ENCODE peak calls at places on chromosomes 5 and 9, in five cellular contexts. D is kidney, J is right atrium auricular region, N is Peyer's patch, W is progenitor cell of endocrine pancreas. T is an unnamed sample.

GRCh38 chr9:97545507-97545906 is 44.0 kb downstream of the TMOD1 start:
- DNase-seq in D (no peak), J (no peak), N (no peak), W (no peak), T (no peak)

GRCh38 chr5:141875022-141875740 is 3.0 kb downstream of the PCDH1 start:
- DNase-seq in D (no peak), J (no peak), N (peak), W (no peak), T (peak)

GRCh38 chr9:111812337-111812736 is 17.6 kb upstream of the SHOC1 start:
- DNase-seq in D (no peak), J (no peak), N (no peak), W (no peak), T (no peak)

GRCh38 chr5:542693-543311 is 18.6 kb upstream of the SLC9A3 start:
- DNase-seq in D (peak), J (no peak), N (peak), W (no peak), T (no peak)

GRCh38 chr9:36970007-36970888 is 63.8 kb downstream of the PAX5 start:
- DNase-seq in D (no peak), J (no peak), N (no peak), W (no peak), T (no peak)

GRCh38 chr9:134365791-134366222 is 39.6 kb downstream of the RXRA start:
- DNase-seq in D (no peak), J (peak), N (no peak), W (no peak), T (peak)

GRCh38 chr5:168654225-168654624 is 75.1 kb upstream of the PANK3 start:
- DNase-seq in D (no peak), J (no peak), N (no peak), W (no peak), T (no peak)

GRCh38 chr9:128001411-128002298 is 20.9 kb upstream of the EEIG1 start:
- DNase-seq in D (peak), J (no peak), N (no peak), W (no peak), T (no peak)

GRCh38 chr5:145660897-145661650 is 174.1 kb downstream of the PRELID2 start:
- DNase-seq in D (no peak), J (no peak), N (no peak), W (no peak), T (no peak)

DNA sequence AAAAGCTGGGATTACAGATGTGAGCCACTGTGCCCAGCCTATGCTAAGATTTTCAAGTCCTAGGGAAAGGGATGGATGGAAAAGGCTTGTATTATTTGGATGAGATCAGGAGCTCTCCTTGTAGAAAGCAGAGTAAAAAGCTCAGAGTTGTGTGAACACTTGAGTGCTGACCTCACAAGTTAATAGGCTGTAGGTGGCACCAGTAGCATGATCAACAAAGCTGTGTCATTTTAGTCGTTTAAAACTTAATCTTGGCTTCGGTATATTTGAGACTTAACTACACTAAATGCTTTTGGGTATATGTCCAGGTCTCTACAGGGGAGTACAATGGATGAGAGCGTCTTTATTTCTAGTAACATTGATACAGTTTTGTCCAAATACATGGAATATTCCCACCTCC is 264.2 kb downstream of the TMEM38B start:
- DNase-seq in D (no peak), J (no peak), N (no peak), W (no peak), T (no peak)
- TF ChIP-seq CTCF in D (no peak), J (no peak), N (no peak), W (no peak), T (no peak)

GRCh38 chr5:32794086-32794485 is 83.0 kb downstream of the NPR3 start:
- DNase-seq in D (no peak), J (no peak), N (no peak), W (no peak), T (no peak)

GRCh38 chr5:32785639-32786216 is 74.6 kb downstream of the NPR3 start:
- DNase-seq in D (no peak), J (no peak), N (no peak), W (no peak), T (peak)

GRCh38 chr5:32790411-32790951 is 79.4 kb downstream of the NPR3 start:
- DNase-seq in D (no peak), J (no peak), N (no peak), W (no peak), T (no peak)

DNA sequence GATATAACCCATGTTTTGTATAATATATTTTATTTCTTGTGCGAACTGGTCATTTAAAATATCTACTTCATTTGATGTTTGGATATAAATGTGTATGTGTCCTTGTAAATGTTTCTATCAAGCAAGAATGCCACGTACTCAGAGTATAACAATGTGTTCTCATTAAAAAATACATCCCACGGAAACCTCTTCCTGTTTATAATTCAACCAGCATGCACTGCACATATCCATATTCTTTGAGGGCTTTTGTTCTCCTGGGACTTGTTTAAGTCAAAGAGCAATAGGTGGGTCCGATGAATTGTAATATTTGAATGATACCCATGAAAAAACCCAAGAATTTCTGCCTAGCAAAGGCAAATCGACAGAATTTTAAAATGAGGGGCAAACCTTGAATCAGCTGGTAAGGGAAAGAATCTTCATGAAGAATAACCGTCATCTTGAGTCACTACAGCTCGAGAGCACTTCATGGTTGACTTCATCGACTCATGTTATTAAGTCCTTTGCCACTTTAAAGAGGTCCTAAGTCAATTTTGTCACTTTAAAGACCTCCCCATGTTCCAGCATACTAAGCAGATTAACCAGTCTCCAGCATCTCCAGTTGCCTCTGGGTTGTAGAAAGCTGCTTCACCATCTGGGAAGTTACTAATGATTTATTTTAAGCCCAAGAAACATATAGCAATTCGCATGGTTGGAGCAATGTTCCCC is 80.6 kb downstream of the NPR3 start:
- DNase-seq in D (no peak), J (no peak), N (no peak), W (no peak), T (no peak)
- TF ChIP-seq CTCF in D (no peak), J (no peak), N (no peak), W (no peak), T (no peak)

GRCh38 chr5:173143567-173143966 is 764 bp upstream of the BNIP1 start:
- DNase-seq in D (no peak), J (no peak), N (no peak), W (no peak), T (no peak)

GRCh38 chr5:173148354-173148753 is 4.0 kb downstream of the BNIP1 start:
- DNase-seq in D (no peak), J (no peak), N (no peak), W (no peak), T (no peak)

GRCh38 chr5:173139631-173140030 is 4.7 kb upstream of the BNIP1 start:
- DNase-seq in D (no peak), J (no peak), N (no peak), W (no peak), T (no peak)

GRCh38 chr5:173140769-173141168 is 3.6 kb upstream of the BNIP1 start:
- DNase-seq in D (no peak), J (no peak), N (no peak), W (no peak), T (no peak)

DNA sequence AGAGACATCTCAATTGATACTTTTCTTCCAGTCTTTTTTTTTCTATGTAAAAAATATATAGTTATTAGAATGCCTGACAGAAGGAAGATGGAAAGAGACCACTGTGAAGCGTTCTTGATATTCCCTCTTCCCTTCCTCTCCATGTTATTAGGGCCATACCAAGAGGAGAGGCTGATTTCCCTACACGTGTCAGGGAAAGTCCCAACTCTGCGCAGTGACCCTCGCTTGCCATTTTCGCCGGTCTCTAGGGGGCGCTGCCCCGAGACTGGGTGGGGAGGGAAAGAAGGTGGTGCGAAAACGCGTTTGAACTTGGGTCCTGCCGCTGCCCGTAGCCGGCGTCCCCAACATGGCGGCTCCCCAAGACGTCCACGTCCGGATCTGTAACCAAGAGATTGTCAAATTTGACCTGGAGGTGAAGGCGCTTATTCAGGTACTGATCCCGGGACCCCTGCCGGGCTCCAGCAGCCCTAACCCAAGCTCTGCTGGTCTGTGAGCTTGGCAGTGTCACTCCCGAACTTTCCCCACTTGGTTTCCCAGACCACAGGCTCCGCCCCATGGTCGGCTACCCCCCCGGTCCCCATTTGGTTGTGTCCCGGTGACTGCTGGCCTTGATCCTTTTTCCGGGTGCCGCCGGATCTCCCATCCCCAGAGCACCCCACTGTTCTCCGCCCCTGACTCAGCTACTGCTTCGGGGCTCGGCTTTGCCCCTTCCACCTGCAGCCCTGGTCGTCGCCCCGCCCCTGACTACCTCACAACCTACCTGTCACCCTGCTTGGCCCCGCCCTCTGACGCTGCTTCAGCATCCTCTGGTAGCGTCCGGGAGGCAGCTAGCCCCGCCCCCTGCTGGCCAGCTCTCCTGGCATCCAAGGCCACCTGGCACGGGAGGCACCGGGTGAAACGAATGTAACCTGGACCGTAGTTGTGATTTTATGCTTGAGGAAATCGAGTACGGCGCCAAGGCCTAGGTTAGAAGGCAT is at the start of gene BNIP1:
- DNase-seq in D (peak), J (peak), N (peak), W (peak), T (peak)
- TF ChIP-seq CTCF in D (peak), J (peak), N (peak), W (peak), T (peak)

DNA sequence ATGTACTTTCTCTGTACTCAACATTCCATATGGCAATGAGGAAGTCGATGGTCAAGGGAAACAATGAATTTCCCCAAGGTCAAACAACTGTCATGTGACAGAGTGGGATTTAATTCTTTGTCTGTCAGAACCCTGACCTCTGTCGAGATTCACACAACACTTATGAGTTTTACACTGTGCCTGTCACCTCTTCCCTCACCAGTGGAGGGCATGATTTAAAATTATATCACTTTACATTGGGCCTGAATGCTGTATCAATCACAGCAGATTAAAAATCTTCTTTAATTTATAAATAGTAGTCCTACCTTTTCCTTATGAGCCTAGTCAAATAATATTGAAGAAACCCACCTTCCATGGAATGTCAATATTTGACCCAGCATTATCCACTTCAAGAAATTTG is 276.7 kb downstream of the CDH10 start:
- DNase-seq in D (no peak), J (no peak), N (no peak), W (no peak), T (no peak)
- TF ChIP-seq CTCF in D (no peak), J (no peak), N (no peak), W (no peak), T (no peak)

GRCh38 chr5:138580001-138580400 is 4.8 kb upstream of the HSPA9 start:
- DNase-seq in D (no peak), J (no peak), N (no peak), W (no peak), T (no peak)

GRCh38 chr5:138582959-138583358 is 7.8 kb upstream of the HSPA9 start:
- DNase-seq in D (no peak), J (no peak), N (no peak), W (no peak), T (no peak)

GRCh38 chr5:138580777-138581176 is 5.6 kb upstream of the HSPA9 start:
- DNase-seq in D (no peak), J (no peak), N (no peak), W (no peak), T (no peak)

GRCh38 chr5:138575194-138576015 is at the start of gene HSPA9:
- DNase-seq in D (peak), J (peak), N (peak), W (peak), T (peak)

GRCh38 chr5:138579517-138579863 is 4.3 kb upstream of the HSPA9 start:
- DNase-seq in D (no peak), J (no peak), N (no peak), W (no peak), T (no peak)
- TF ChIP-seq CTCF in D (no peak), J (no peak), N (no peak), W (no peak), T (no peak)

GRCh38 chr5:28468121-28468520 is 1429.7 kb upstream of the CDH9 start:
- DNase-seq in D (no peak), J (no peak), N (no peak), W (no peak), T (no peak)

DNA sequence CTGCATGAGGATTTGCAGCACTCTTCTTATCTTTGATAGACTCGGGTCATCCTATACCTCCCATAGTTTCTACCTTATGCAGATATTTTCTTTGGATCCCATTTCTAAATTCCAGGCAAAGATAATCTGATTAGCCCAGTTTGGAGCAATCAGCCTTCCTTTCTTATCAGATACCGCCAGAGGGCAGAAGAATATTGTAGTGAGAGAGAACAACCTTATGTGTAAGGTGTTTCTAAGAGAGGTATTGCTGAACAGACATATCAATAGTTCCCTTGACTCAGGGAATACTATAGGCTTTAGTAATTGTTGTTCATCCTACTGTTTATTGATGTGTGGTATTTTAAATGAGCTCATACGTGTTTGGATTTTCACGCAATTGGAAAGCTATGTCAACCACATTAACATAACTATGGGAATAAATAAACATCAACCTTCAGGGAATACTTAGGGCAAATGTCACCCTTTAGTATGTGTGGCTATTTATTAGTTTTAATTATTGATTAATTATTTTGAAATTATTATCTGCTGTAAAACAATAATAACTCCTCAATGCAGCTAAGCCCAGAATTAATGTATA is 1435.2 kb upstream of the CDH9 start:
- DNase-seq in D (no peak), J (no peak), N (no peak), W (no peak), T (no peak)
- TF ChIP-seq CTCF in D (no peak), J (no peak), N (no peak), W (peak), T (peak)

DNA sequence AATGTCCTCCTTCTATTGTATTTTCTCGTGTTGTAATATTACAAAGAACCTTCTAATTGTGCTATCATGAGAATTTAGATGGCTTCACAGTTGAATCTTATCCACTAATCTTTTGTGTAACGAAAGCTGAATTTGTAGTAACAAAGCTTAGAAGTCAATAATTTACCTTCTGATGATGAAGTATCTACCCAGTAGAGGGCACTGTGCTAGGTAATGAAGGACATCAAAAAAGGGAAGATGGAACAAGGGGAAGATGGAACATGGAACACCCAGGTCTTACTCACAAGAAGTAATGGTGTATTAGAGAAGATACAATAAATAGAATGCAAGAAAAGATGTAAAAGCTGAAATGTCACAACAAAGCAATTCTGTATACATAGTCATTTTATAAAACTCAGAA is 131.0 kb upstream of the CCNG1 start:
- DNase-seq in D (no peak), J (no peak), N (no peak), W (no peak), T (no peak)
- TF ChIP-seq CTCF in D (no peak), J (no peak), N (no peak), W (peak), T (peak)

GRCh38 chr9:129887210-129888084 is 52.2 kb downstream of the USP20 start:
- DNase-seq in D (no peak), J (no peak), N (no peak), W (no peak), T (no peak)
- TF ChIP-seq CTCF in D (no peak), J (no peak), N (no peak), W (no peak), T (peak)

GRCh38 chr9:89448381-89448780 is 49.5 kb downstream of the SEMA4D start:
- DNase-seq in D (peak), J (no peak), N (no peak), W (no peak), T (no peak)
- TF ChIP-seq CTCF in D (no peak), J (no peak), N (no peak), W (no peak), T (no peak)

T was measured in osteocyte.